ENCODE peak calls at places on chromosome 3, in four cellular contexts. One of them, this sample, is unnamed.

GRCh38 chr3:134625885-134626741 is 24.7 kb downstream of the KY start:
- DNase-seq in GM12878: no peak
- DNase-seq in A673: no peak
- DNase-seq in keratinocyte: no peak
- DNase-seq in this sample: no peak

GRCh38 chr3:186783731-186784515 is 546 bp downstream of the EIF4A2 start:
- DNase-seq in GM12878: no peak
- DNase-seq in A673: peak
- DNase-seq in keratinocyte: no peak
- DNase-seq in this sample: peak

GRCh38 chr3:101849714-101850326 is 506 bp downstream of the NFKBIZ start:
- DNase-seq in keratinocyte: no peak
- DNase-seq in GM12878: no peak
- DNase-seq in A673: peak
- DNase-seq in this sample: peak

GRCh38 chr3:127185268-127185667 is 7.7 kb upstream of the PRR23E start:
- DNase-seq in A673: no peak
- DNase-seq in GM12878: no peak
- DNase-seq in keratinocyte: no peak
- DNase-seq in this sample: no peak

GRCh38 chr3:149026718-149027117 is 35.4 kb downstream of the GYG1 start:
- DNase-seq in GM12878: no peak
- DNase-seq in A673: peak
- DNase-seq in keratinocyte: no peak
- DNase-seq in this sample: no peak

GRCh38 chr3:5218815-5219214 is 31.3 kb downstream of the EDEM1 start:
- DNase-seq in A673: no peak
- DNase-seq in keratinocyte: no peak
- DNase-seq in GM12878: no peak
- DNase-seq in this sample: no peak

GRCh38 chr3:177322846-177323245 is 125.6 kb upstream of the TBL1XR1 start:
- DNase-seq in GM12878: no peak
- DNase-seq in A673: no peak
- DNase-seq in keratinocyte: no peak
- DNase-seq in this sample: no peak

GRCh38 chr3:101099791-101100190 is 106.6 kb upstream of the ABI3BP start:
- DNase-seq in GM12878: no peak
- DNase-seq in A673: no peak
- DNase-seq in keratinocyte: no peak
- DNase-seq in this sample: no peak

GRCh38 chr3:46527239-46527638 is 29.5 kb downstream of the RTP3 start:
- DNase-seq in GM12878: no peak
- DNase-seq in A673: no peak
- DNase-seq in keratinocyte: no peak
- DNase-seq in this sample: no peak

GRCh38 chr3:134328147-134328591 is 46.1 kb downstream of the AMOTL2 start:
- DNase-seq in keratinocyte: no peak
- DNase-seq in GM12878: no peak
- DNase-seq in A673: peak
- DNase-seq in this sample: no peak

GRCh38 chr3:18087963-18088362 is 337.2 kb downstream of the SATB1 start:
- DNase-seq in keratinocyte: no peak
- DNase-seq in GM12878: no peak
- DNase-seq in A673: no peak
- DNase-seq in this sample: peak

GRCh38 chr3:32249184-32249782 is 10.8 kb downstream of the CMTM8 start:
- DNase-seq in keratinocyte: peak
- DNase-seq in A673: no peak
- DNase-seq in GM12878: no peak
- DNase-seq in this sample: no peak

GRCh38 chr3:33317963-33318708 is 40.9 kb downstream of the FBXL2 start:
- DNase-seq in GM12878: no peak
- DNase-seq in A673: peak
- DNase-seq in keratinocyte: no peak
- DNase-seq in this sample: peak

GRCh38 chr3:184636774-184637316 is 75.0 kb downstream of the MAGEF1 start:
- DNase-seq in A673: no peak
- DNase-seq in keratinocyte: peak
- DNase-seq in GM12878: no peak
- DNase-seq in this sample: no peak

GRCh38 chr3:125192190-125193035 is 20.1 kb downstream of the SLC12A8 start:
- DNase-seq in GM12878: peak
- DNase-seq in keratinocyte: no peak
- DNase-seq in A673: no peak
- DNase-seq in this sample: no peak

GRCh38 chr3:50274371-50275104 is 4.3 kb upstream of the LSMEM2 start:
- DNase-seq in keratinocyte: no peak
- DNase-seq in GM12878: no peak
- DNase-seq in A673: peak
- DNase-seq in this sample: peak

GRCh38 chr3:164478323-164478722 is 600.0 kb downstream of the SI start:
- DNase-seq in keratinocyte: no peak
- DNase-seq in A673: no peak
- DNase-seq in GM12878: no peak
- DNase-seq in this sample: no peak

GRCh38 chr3:171811913-171812321 is 1.6 kb upstream of the PLD1 start:
- DNase-seq in A673: peak
- DNase-seq in GM12878: no peak
- DNase-seq in keratinocyte: no peak
- DNase-seq in this sample: no peak

GRCh38 chr3:60010778-60011177 is 961.0 kb upstream of the CFAP20DC start:
- DNase-seq in keratinocyte: no peak
- DNase-seq in A673: no peak
- DNase-seq in GM12878: peak
- DNase-seq in this sample: peak

GRCh38 chr3:133410191-133410892 is 10.5 kb downstream of the BFSP2 start:
- DNase-seq in keratinocyte: no peak
- DNase-seq in A673: no peak
- DNase-seq in GM12878: no peak
- DNase-seq in this sample: no peak

GRCh38 chr3:120791958-120792357 is 49.4 kb downstream of the GTF2E1 start:
- DNase-seq in keratinocyte: no peak
- DNase-seq in GM12878: no peak
- DNase-seq in A673: peak
- DNase-seq in this sample: no peak

GRCh38 chr3:160444411-160444810 is 5.2 kb downstream of the TRIM59 start:
- DNase-seq in keratinocyte: no peak
- DNase-seq in GM12878: no peak
- DNase-seq in A673: no peak
- DNase-seq in this sample: no peak

GRCh38 chr3:126146525-126147146 is 33.8 kb downstream of the ALDH1L1 start:
- DNase-seq in A673: no peak
- DNase-seq in keratinocyte: no peak
- DNase-seq in GM12878: no peak
- DNase-seq in this sample: no peak

GRCh38 chr3:25677121-25677520 is 12.4 kb upstream of the TOP2B start:
- DNase-seq in GM12878: no peak
- DNase-seq in A673: no peak
- DNase-seq in keratinocyte: no peak
- DNase-seq in this sample: no peak

GRCh38 chr3:59386165-59386564 is 336.3 kb upstream of the CFAP20DC start:
- DNase-seq in A673: no peak
- DNase-seq in GM12878: peak
- DNase-seq in keratinocyte: no peak
- DNase-seq in this sample: peak

GRCh38 chr3:126290325-126290724 is 66.9 kb downstream of the KLF15 start:
- DNase-seq in GM12878: no peak
- DNase-seq in A673: peak
- DNase-seq in keratinocyte: no peak
- DNase-seq in this sample: no peak

GRCh38 chr3:32316319-32316718 is 75.3 kb upstream of the CMTM7 start:
- DNase-seq in keratinocyte: no peak
- DNase-seq in A673: no peak
- DNase-seq in GM12878: no peak
- DNase-seq in this sample: no peak

GRCh38 chr3:184953396-184953795 is 141.4 kb downstream of the VPS8 start:
- DNase-seq in A673: no peak
- DNase-seq in keratinocyte: no peak
- DNase-seq in GM12878: no peak
- DNase-seq in this sample: no peak

GRCh38 chr3:13879102-13879945 is 547 bp downstream of the WNT7A start:
- DNase-seq in GM12878: no peak
- DNase-seq in A673: no peak
- DNase-seq in keratinocyte: no peak
- DNase-seq in this sample: no peak
- TF ChIP-seq EZH2 in GM12878: no peak
- TF ChIP-seq EZH2 in A673: peak
- TF ChIP-seq EZH2 in keratinocyte: no peak
- TF ChIP-seq EZH2 in this sample: no peak

DNA sequence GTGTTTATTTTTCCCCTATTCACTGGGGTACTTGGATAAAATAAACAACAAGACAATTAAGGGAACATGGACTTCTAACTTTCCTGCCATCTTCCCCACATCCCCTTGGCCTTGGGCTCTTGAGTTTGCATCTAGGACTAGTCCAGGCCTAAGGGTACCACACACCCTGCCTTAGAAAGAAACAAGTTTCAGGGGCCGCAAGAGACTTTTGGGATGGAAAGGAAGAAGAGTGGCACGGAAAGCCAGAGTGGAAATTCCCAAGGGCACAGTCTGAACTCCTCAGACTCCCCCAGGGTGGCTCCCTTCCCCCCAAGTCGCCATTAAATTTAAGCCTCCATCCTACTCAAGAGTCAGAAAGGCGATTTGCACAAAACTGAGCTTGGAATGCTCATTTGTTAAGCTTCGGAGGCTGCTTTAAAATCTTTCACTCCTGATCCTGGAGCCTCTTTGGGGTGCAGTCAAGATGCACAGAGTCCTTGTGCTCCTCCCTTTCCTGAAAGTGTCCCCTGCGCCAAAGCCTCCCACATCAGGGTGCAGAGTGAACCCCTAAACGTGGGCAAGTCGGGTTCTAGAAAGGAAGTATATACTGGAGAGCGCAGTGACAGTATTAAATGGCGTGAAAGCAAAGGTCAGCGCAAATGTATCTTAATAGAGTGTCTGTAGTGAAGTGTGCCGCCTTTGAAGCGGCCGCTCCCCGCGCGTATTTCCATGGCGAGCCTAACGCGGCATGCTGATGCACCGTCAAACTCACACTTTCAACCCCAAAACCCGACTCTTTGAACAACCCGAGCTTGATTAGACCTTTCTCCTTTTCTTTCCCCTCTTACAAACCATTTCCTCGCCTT is 18.6 kb downstream of the ZIC4 start:
- DNase-seq in A673: no peak
- DNase-seq in GM12878: no peak
- DNase-seq in keratinocyte: no peak
- DNase-seq in this sample: no peak
- TF ChIP-seq EZH2 in A673: no peak
- TF ChIP-seq EZH2 in GM12878: no peak
- TF ChIP-seq EZH2 in keratinocyte: peak
- TF ChIP-seq EZH2 in this sample: no peak

DNA sequence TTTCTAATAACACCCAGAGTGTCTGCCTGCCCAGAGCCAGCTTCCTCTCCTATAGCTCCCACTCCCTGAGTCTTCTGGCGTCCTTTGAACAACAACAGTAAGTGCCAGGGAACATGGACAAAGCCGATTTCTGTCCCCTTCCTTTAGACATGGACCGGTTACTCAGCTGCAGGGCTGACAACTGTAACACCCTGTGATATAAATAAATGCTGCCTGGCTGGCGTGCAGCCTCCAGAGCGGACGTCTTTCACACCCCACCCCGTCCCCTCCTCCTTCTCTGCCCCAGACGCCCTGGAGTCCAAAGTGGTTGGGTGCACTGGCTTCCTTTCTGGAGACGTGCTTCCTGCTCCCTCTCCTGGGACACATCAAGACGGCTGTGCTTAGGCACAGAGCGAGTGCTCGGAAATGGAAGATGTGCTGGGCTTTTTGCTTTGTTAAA is 281.9 kb upstream of the LRRFIP2 start:
- DNase-seq in GM12878: no peak
- DNase-seq in keratinocyte: no peak
- DNase-seq in A673: peak
- DNase-seq in this sample: no peak
- TF ChIP-seq EZH2 in GM12878: no peak
- TF ChIP-seq EZH2 in keratinocyte: no peak
- TF ChIP-seq EZH2 in A673: no peak
- TF ChIP-seq EZH2 in this sample: no peak

DNA sequence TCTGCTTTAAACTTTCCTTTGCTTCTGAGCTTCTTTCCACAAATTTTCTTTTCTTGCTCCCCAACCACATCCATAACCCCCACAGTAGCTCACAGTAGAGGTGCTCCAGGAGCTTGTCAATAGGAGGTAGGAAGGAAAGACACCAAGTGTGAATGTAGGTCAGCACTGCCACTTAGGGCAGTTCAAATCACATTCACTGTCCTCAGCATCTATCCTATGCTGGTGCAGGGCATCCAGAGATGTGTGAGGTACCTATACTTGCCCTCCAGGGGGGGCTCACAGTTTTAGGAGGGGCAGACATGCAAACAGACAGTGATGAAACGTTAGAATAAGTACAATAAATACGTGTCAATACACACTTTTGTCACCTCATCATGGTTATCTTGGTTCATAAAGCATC is 1.5 kb upstream of the SPSB4 start:
- DNase-seq in A673: peak
- DNase-seq in GM12878: no peak
- DNase-seq in keratinocyte: no peak
- DNase-seq in this sample: no peak
- TF ChIP-seq EZH2 in A673: no peak
- TF ChIP-seq EZH2 in GM12878: no peak
- TF ChIP-seq EZH2 in keratinocyte: no peak
- TF ChIP-seq EZH2 in this sample: no peak

GRCh38 chr3:158106773-158107461 is 697 bp upstream of the SHOX2 start:
- DNase-seq in A673: peak
- DNase-seq in keratinocyte: no peak
- DNase-seq in GM12878: no peak
- DNase-seq in this sample: peak
- TF ChIP-seq EZH2 in A673: no peak
- TF ChIP-seq EZH2 in keratinocyte: peak
- TF ChIP-seq EZH2 in GM12878: no peak
- TF ChIP-seq EZH2 in this sample: no peak

DNA sequence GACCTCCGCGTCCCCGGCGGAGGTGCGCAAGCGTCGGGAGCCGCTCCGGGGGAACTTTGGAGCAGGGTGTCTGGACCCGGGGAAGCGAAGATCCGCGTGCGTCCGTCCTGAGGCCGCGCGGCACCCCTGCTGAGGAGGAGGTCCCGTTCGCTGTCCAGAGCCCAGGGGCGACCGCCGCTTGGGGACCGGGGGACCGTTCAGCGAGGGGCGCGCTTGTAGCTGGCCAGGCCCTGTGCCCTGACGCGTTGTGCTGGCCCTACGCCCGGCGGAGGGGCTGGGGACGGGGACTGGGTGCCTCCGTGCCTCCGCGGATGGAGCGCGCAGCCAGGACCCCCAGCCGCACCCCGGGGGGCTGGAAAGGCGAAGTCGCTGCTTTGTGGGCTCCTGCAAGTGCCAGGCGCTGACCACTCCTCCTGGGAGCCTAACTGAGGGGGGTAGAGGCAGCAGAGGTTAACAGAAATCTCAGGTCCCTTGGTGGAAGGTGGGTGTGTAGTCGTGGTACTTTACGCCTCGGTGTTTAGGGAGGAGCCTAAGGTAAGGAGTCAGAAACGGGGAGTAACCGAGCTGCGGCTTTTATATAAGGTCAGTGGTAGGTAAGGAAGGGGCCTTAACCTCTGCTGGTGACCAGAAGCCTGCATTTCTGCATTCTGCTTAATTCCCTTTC is at the start of gene PPARG:
- DNase-seq in GM12878: no peak
- DNase-seq in A673: no peak
- DNase-seq in keratinocyte: no peak
- DNase-seq in this sample: no peak
- TF ChIP-seq EZH2 in GM12878: no peak
- TF ChIP-seq EZH2 in A673: no peak
- TF ChIP-seq EZH2 in keratinocyte: peak
- TF ChIP-seq EZH2 in this sample: no peak